ENCODE peak calls at places on chromosome 10, in seven cellular contexts. D is upper lobe of right lung; F is activated effector memory CD4-positive, alpha-beta T cell treated with Interleukin-2 at 50 U/mL for 16 hours; Z is left kidney; M is GM19239; V is B cell; R is IMR-90. H is an unnamed sample.

GRCh38 chr10:121084675-121085070 is 233.5 kb downstream of the WDR11 start:
- DNase-seq in R (no peak), F (no peak), Z (no peak), D (no peak), V (no peak), M (no peak), H (no peak)

GRCh38 chr10:112471878-112472487 is 25.0 kb downstream of the VTI1A start:
- DNase-seq in R (peak; percentile 68), F (no peak), D (no peak), Z (peak; percentile 63), M (peak; percentile 22), V (peak; percentile 51), H (no peak)

GRCh38 chr10:33215635-33216034 is 118.8 kb downstream of the NRP1 start:
- DNase-seq in R (no peak), M (no peak), D (no peak), F (no peak), Z (no peak), V (no peak), H (no peak)

GRCh38 chr10:29643785-29644501 is 9.2 kb upstream of the SVIL start:
- DNase-seq in F (no peak), Z (no peak), V (no peak), R (peak; percentile 52), D (no peak), M (no peak), H (no peak)

GRCh38 chr10:132654121-132654571 is 116.6 kb downstream of the INPP5A start:
- DNase-seq in R (no peak), M (no peak), F (no peak), Z (no peak), V (no peak), D (no peak), H (no peak)

GRCh38 chr10:3902054-3902808 is 117.2 kb upstream of the KLF6 start:
- DNase-seq in R (no peak), M (peak; percentile 55), Z (no peak), F (peak; percentile 18), D (no peak), V (peak; percentile 74), H (peak; percentile 59)

GRCh38 chr10:98308602-98309365 is 40.8 kb upstream of the LOXL4 start:
- DNase-seq in F (no peak), D (no peak), Z (peak; percentile 88), R (no peak), V (no peak), M (no peak), H (no peak)

GRCh38 chr10:32190890-32191491 is 134.8 kb upstream of the KIF5B start:
- DNase-seq in D (no peak), Z (peak; percentile 71), F (no peak), M (no peak), V (peak; percentile 39), R (peak; percentile 36), H (no peak)

GRCh38 chr10:116440330-116441030 is 12.8 kb downstream of the PNLIPRP3 start:
- DNase-seq in F (no peak), Z (no peak), R (no peak), D (no peak), V (no peak), M (no peak), H (no peak)

GRCh38 chr10:26706206-26706605 is 8.7 kb downstream of the PDSS1 start:
- DNase-seq in M (no peak), Z (no peak), R (no peak), D (peak; percentile 76), V (no peak), F (no peak), H (no peak)